ENCODE peak calls at places on chromosomes 11 and 22, in seven cellular contexts. One of them, this sample, is unnamed.

GRCh38 chr22:48741540-48741939 is 1086.1 kb downstream of the BRD1 start:
- DNase-seq in head of caudate nucleus: no peak
- DNase-seq in AG08396: no peak
- DNase-seq in stimulated activated naive B cell treated with anti-CD40 and anti-IgM and Interleukin-4, amounts not matched to agents 10 μg/mL and 1 μg/mL and 100 μg/mL, for 72 hours: no peak
- DNase-seq in PC-9: no peak
- DNase-seq in stimulated activated CD4-positive, alpha-beta T cell treated with anti-CD3 and anti-CD28 coated beads, Interleukin-15, amount 100 ng/mL, for 24 hours: no peak
- DNase-seq in mesendoderm: no peak
- DNase-seq in this sample: no peak

GRCh38 chr22:44063462-44064371 is 39.6 kb downstream of the PARVB start:
- DNase-seq in AG08396: no peak
- DNase-seq in mesendoderm: no peak
- DNase-seq in head of caudate nucleus: no peak
- DNase-seq in PC-9: no peak
- DNase-seq in stimulated activated CD4-positive, alpha-beta T cell treated with anti-CD3 and anti-CD28 coated beads, Interleukin-15, amount 100 ng/mL, for 24 hours: no peak
- DNase-seq in stimulated activated naive B cell treated with anti-CD40 and anti-IgM and Interleukin-4, amounts not matched to agents 10 μg/mL and 1 μg/mL and 100 μg/mL, for 72 hours: peak; percentile 15
- DNase-seq in this sample: no peak

GRCh38 chr22:21626735-21627469 is 2.9 kb downstream of the YDJC start:
- DNase-seq in stimulated activated CD4-positive, alpha-beta T cell treated with anti-CD3 and anti-CD28 coated beads, Interleukin-15, amount 100 ng/mL, for 24 hours: no peak
- DNase-seq in mesendoderm: no peak
- DNase-seq in stimulated activated naive B cell treated with anti-CD40 and anti-IgM and Interleukin-4, amounts not matched to agents 10 μg/mL and 1 μg/mL and 100 μg/mL, for 72 hours: no peak
- DNase-seq in PC-9: no peak
- DNase-seq in head of caudate nucleus: no peak
- DNase-seq in AG08396: no peak
- DNase-seq in this sample: no peak

GRCh38 chr11:66332371-66333219 is 3.6 kb downstream of the RIN1 start:
- DNase-seq in head of caudate nucleus: no peak
- DNase-seq in AG08396: no peak
- DNase-seq in mesendoderm: no peak
- DNase-seq in PC-9: no peak
- DNase-seq in stimulated activated CD4-positive, alpha-beta T cell treated with anti-CD3 and anti-CD28 coated beads, Interleukin-15, amount 100 ng/mL, for 24 hours: no peak
- DNase-seq in stimulated activated naive B cell treated with anti-CD40 and anti-IgM and Interleukin-4, amounts not matched to agents 10 μg/mL and 1 μg/mL and 100 μg/mL, for 72 hours: no peak
- DNase-seq in this sample: no peak

GRCh38 chr11:581752-582151 is 5.5 kb downstream of the PHRF1 start:
- DNase-seq in AG08396: no peak
- DNase-seq in stimulated activated naive B cell treated with anti-CD40 and anti-IgM and Interleukin-4, amounts not matched to agents 10 μg/mL and 1 μg/mL and 100 μg/mL, for 72 hours: no peak
- DNase-seq in PC-9: no peak
- DNase-seq in head of caudate nucleus: peak; percentile 72
- DNase-seq in stimulated activated CD4-positive, alpha-beta T cell treated with anti-CD3 and anti-CD28 coated beads, Interleukin-15, amount 100 ng/mL, for 24 hours: no peak
- DNase-seq in mesendoderm: no peak
- DNase-seq in this sample: no peak

GRCh38 chr11:62919898-62920640 is 1.1 kb downstream of the CHRM1 start:
- DNase-seq in mesendoderm: no peak
- DNase-seq in head of caudate nucleus: no peak
- DNase-seq in AG08396: no peak
- DNase-seq in PC-9: no peak
- DNase-seq in stimulated activated naive B cell treated with anti-CD40 and anti-IgM and Interleukin-4, amounts not matched to agents 10 μg/mL and 1 μg/mL and 100 μg/mL, for 72 hours: no peak
- DNase-seq in stimulated activated CD4-positive, alpha-beta T cell treated with anti-CD3 and anti-CD28 coated beads, Interleukin-15, amount 100 ng/mL, for 24 hours: no peak
- DNase-seq in this sample: no peak

GRCh38 chr11:114290503-114291239 is 5.5 kb upstream of the NNMT start:
- DNase-seq in stimulated activated naive B cell treated with anti-CD40 and anti-IgM and Interleukin-4, amounts not matched to agents 10 μg/mL and 1 μg/mL and 100 μg/mL, for 72 hours: no peak
- DNase-seq in stimulated activated CD4-positive, alpha-beta T cell treated with anti-CD3 and anti-CD28 coated beads, Interleukin-15, amount 100 ng/mL, for 24 hours: no peak
- DNase-seq in head of caudate nucleus: no peak
- DNase-seq in mesendoderm: no peak
- DNase-seq in PC-9: no peak
- DNase-seq in AG08396: no peak
- DNase-seq in this sample: no peak

GRCh38 chr22:16968218-16968595 is 39.8 kb downstream of the GAB4 start:
- DNase-seq in stimulated activated CD4-positive, alpha-beta T cell treated with anti-CD3 and anti-CD28 coated beads, Interleukin-15, amount 100 ng/mL, for 24 hours: no peak
- DNase-seq in mesendoderm: no peak
- DNase-seq in stimulated activated naive B cell treated with anti-CD40 and anti-IgM and Interleukin-4, amounts not matched to agents 10 μg/mL and 1 μg/mL and 100 μg/mL, for 72 hours: no peak
- DNase-seq in head of caudate nucleus: no peak
- DNase-seq in AG08396: no peak
- DNase-seq in PC-9: no peak
- DNase-seq in this sample: no peak

GRCh38 chr11:1668911-1669473 is 28.0 kb upstream of the KRTAP5-6 start:
- DNase-seq in stimulated activated CD4-positive, alpha-beta T cell treated with anti-CD3 and anti-CD28 coated beads, Interleukin-15, amount 100 ng/mL, for 24 hours: no peak
- DNase-seq in PC-9: no peak
- DNase-seq in head of caudate nucleus: no peak
- DNase-seq in mesendoderm: no peak
- DNase-seq in AG08396: no peak
- DNase-seq in stimulated activated naive B cell treated with anti-CD40 and anti-IgM and Interleukin-4, amounts not matched to agents 10 μg/mL and 1 μg/mL and 100 μg/mL, for 72 hours: no peak
- DNase-seq in this sample: no peak

This sample was measured in nephron progenitor cell.